ENCODE peak calls at places on chromosomes 1 and 21, in seven cellular contexts. K is astrocyte, F is IMR-90, M is HepG2, Z is K562, R is MM.1S, J is PC-3. X is an unnamed sample. For H3K4me1, H3K9me3 and H4K20me1, the result is how much of the 10 kb centered on the place peaks cover.

GRCh38 chr1:18536943-18537342 is 56.2 kb downstream of the KLHDC7A start:
- DNase-seq in K (no peak), J (no peak), F (no peak), R (no peak), Z (no peak), M (no peak), X (no peak)

GRCh38 chr21:42669069-42669468 is 15.6 kb downstream of the PDE9A start:
- DNase-seq in R (no peak), K (no peak), F (no peak), Z (no peak), M (peak), J (peak), X (no peak)

GRCh38 chr1:204326891-204327290 is 32.8 kb downstream of the PLEKHA6 start:
- DNase-seq in M (no peak), Z (no peak), R (no peak), F (peak), J (no peak), K (no peak), X (no peak)

GRCh38 chr1:166884040-166884642 is 8.1 kb upstream of the TADA1 start:
- DNase-seq in F (peak), M (no peak), K (no peak), R (no peak), Z (peak), J (no peak), X (peak)

GRCh38 chr1:17621691-17622090 is 82.2 kb downstream of the ARHGEF10L start:
- DNase-seq in Z (no peak), F (no peak), M (no peak), R (no peak), J (no peak), K (no peak), X (no peak)

GRCh38 chr1:48292706-48293105 is 70.2 kb downstream of the SLC5A9 start:
- DNase-seq in Z (no peak), R (no peak), J (no peak), K (no peak), F (no peak), M (no peak), X (no peak)

GRCh38 chr1:87435484-87435883 is 106.8 kb downstream of the LMO4 start:
- DNase-seq in R (no peak), Z (peak), K (peak), F (no peak), J (peak), M (no peak), X (no peak)

GRCh38 chr21:28579986-28580550 is 412.6 kb downstream of the LTN1 start:
- DNase-seq in K (no peak), Z (no peak), F (no peak), M (no peak), R (no peak), J (no peak), X (no peak)

DNA sequence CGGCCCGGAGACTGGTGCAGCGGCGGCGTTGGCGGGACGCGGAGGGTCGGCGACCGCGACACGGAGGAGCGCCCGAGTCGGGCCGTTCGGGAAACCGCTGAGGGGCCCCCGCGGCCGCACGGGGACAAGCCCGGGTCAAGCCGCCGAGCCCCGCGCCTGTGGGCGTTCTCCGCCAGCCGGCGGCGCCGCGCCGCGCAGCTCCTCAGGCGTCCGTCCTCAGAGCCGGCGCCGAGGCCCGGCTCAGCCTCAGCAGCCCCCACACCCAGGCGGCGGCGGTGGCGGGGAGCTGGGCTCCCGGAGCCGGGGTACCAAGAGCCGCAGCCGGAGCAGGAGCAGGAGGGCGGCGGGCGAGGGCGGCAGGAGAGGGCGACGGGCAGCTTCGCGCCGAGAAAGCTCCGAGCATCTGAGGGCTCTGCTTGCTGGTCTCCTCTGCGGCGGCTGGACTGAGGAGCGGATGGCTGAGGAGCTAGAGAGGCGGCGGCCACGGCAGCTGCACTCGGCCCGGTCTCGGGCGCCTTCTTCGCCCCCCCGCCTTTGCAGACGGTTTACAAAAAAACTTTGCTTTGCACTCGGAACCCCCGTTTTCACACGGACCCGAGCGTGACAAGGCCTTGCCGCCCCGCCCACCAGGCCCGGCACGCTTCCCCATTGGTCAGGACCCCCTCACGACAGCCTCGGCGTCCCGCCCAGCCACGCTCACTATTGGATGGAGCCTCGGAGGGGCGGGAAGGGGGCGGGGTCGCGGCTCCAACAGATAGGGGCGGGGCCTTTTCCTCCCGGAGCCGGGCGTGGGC is at the start of gene SLC30A1:
- DNase-seq in F (peak), J (peak), Z (peak), K (peak), R (peak), M (peak), X (peak)
- H3K4me1 ChIP-seq in F (under half), J (under half), Z (under half), K (under half), R (under half), M (half or more), X (under half)

GRCh38 chr1:165355977-165356811 is at the start of gene LMX1A:
- DNase-seq in K (no peak), F (no peak), R (no peak), J (no peak), Z (no peak), M (no peak), X (no peak)
- H3K9me3 ChIP-seq in K (under half), F (under half), R (under half), J (under half), Z (under half), M (under half), X (under half)

GRCh38 chr1:230047114-230047865 is 19.7 kb upstream of the GALNT2 start:
- DNase-seq in M (no peak), R (no peak), K (peak), F (no peak), Z (no peak), J (peak), X (no peak)

GRCh38 chr1:230048322-230048721 is 18.7 kb upstream of the GALNT2 start:
- DNase-seq in K (no peak), F (no peak), Z (no peak), M (no peak), R (no peak), J (no peak), X (no peak)

GRCh38 chr1:230040440-230040839 is 26.6 kb upstream of the GALNT2 start:
- DNase-seq in F (no peak), R (no peak), M (no peak), J (no peak), Z (no peak), K (no peak), X (no peak)

GRCh38 chr1:230044729-230045128 is 22.3 kb upstream of the GALNT2 start:
- DNase-seq in R (no peak), J (no peak), M (no peak), F (no peak), Z (no peak), K (no peak), X (no peak)

GRCh38 chr1:230043102-230043501 is 23.9 kb upstream of the GALNT2 start:
- DNase-seq in M (no peak), F (no peak), Z (no peak), K (no peak), J (no peak), R (no peak), X (no peak)
- H4K20me1 ChIP-seq in M (under half), F (under half), Z (under half), K (under half), J (under half), R (under half), X (under half)

GRCh38 chr1:31586376-31587327 is 10.3 kb downstream of the TINAGL1 start:
- DNase-seq in J (no peak), R (no peak), Z (no peak), M (no peak), K (no peak), F (no peak), X (no peak)
- H3K4me1 ChIP-seq in J (half or more), R (under half), Z (under half), M (under half), K (under half), F (under half), X (under half)

GRCh38 chr21:7953058-7953457 is 2568.3 kb upstream of the TPTE start:
- DNase-seq in M (no peak), Z (no peak), F (no peak), K (no peak), J (no peak), R (no peak), X (no peak)
- H3K9me3 ChIP-seq in M (under half), Z (under half), F (half or more), K (half or more), J (half or more), R (under half), X (half or more)

GRCh38 chr1:153882296-153882912 is 40.4 kb downstream of the GATAD2B start:
- DNase-seq in K (peak), M (no peak), R (no peak), F (peak), Z (no peak), J (no peak), X (peak)
- H4K20me1 ChIP-seq in K (under half), M (under half), R (under half), F (under half), Z (under half), J (under half), X (under half)

GRCh38 chr1:154420172-154420571 is 15.0 kb downstream of the IL6R start:
- DNase-seq in R (peak), Z (no peak), F (peak), K (peak), M (peak), J (peak), X (peak)

GRCh38 chr1:154417338-154417608 is 12.1 kb downstream of the IL6R start:
- DNase-seq in J (no peak), K (no peak), M (no peak), F (no peak), R (no peak), Z (no peak), X (no peak)

GRCh38 chr1:154419620-154420020 is 14.5 kb downstream of the IL6R start:
- DNase-seq in J (peak), F (peak), Z (no peak), M (peak), K (peak), R (peak), X (peak)

GRCh38 chr1:154418062-154418897 is 13.1 kb downstream of the IL6R start:
- DNase-seq in F (no peak), M (peak), R (peak), K (peak), Z (no peak), J (peak), X (peak)

GRCh38 chr1:154418898-154419619 is 13.9 kb downstream of the IL6R start:
- DNase-seq in R (peak), K (no peak), F (no peak), M (no peak), Z (no peak), J (no peak), X (no peak)
- H3K4me1 ChIP-seq in R (half or more), K (under half), F (under half), M (half or more), Z (under half), J (half or more), X (under half)